ENCODE peak calls at places on chromosomes 5 and 9, in five cellular contexts. L is Calu3, Y is tibial nerve, C is heart left ventricle, G is progenitor cell of endocrine pancreas. D is an unnamed sample.

GRCh38 chr9:105157178-105157583 is 87.3 kb upstream of the SLC44A1 start:
- DNase-seq in L (peak; percentile 28), Y (peak; percentile 30), C (peak; percentile 72), G (no peak), D (peak; percentile 15)

GRCh38 chr9:76738402-76738801 is 25.8 kb upstream of the PCA3 start:
- DNase-seq in L (no peak), Y (no peak), C (no peak), G (no peak), D (no peak)

GRCh38 chr5:180648658-180649296 is 623 bp downstream of the FLT4 start:
- DNase-seq in L (no peak), Y (no peak), C (no peak), G (peak; percentile 53), D (no peak)

GRCh38 chr9:121367651-121368510 is 2.2 kb downstream of the STOM start:
- DNase-seq in L (no peak), Y (no peak), C (no peak), G (no peak), D (no peak)

GRCh38 chr9:126513159-126514036 is 100.3 kb upstream of the LMX1B start:
- DNase-seq in L (no peak), Y (no peak), C (no peak), G (no peak), D (no peak)

GRCh38 chr9:131279927-131280530 is 3.7 kb upstream of the FAM78A start:
- DNase-seq in L (no peak), Y (no peak), C (no peak), G (no peak), D (no peak)

GRCh38 chr9:131233556-131233955 is 42.8 kb downstream of the FAM78A start:
- DNase-seq in L (no peak), Y (no peak), C (no peak), G (no peak), D (no peak)

GRCh38 chr9:111731916-111732315 is 62.8 kb downstream of the SHOC1 start:
- DNase-seq in L (no peak), Y (no peak), C (no peak), G (no peak), D (no peak)

GRCh38 chr5:149387982-149388381 is 8.9 kb upstream of the IL17B start:
- DNase-seq in L (no peak), Y (no peak), C (no peak), G (no peak), D (no peak)

GRCh38 chr5:120240716-120241115 is 223.4 kb upstream of the PRR16 start:
- DNase-seq in L (no peak), Y (no peak), C (no peak), G (no peak), D (no peak)

GRCh38 chr5:9610969-9611368 is 19.2 kb downstream of the TAS2R1 start:
- DNase-seq in L (no peak), Y (no peak), C (no peak), G (no peak), D (no peak)

GRCh38 chr9:129494113-129494789 is 126.7 kb downstream of the C9orf50 start:
- DNase-seq in L (no peak), Y (no peak), C (no peak), G (no peak), D (no peak)

GRCh38 chr9:99823392-99824377 is 2.0 kb downstream of the NR4A3 start:
- DNase-seq in L (no peak), Y (no peak), C (peak; percentile 73), G (no peak), D (peak; percentile 56)

GRCh38 chr5:43061352-43061751 is 21.2 kb upstream of the ANXA2R start:
- DNase-seq in L (peak; percentile 37), Y (no peak), C (no peak), G (no peak), D (no peak)

DNA sequence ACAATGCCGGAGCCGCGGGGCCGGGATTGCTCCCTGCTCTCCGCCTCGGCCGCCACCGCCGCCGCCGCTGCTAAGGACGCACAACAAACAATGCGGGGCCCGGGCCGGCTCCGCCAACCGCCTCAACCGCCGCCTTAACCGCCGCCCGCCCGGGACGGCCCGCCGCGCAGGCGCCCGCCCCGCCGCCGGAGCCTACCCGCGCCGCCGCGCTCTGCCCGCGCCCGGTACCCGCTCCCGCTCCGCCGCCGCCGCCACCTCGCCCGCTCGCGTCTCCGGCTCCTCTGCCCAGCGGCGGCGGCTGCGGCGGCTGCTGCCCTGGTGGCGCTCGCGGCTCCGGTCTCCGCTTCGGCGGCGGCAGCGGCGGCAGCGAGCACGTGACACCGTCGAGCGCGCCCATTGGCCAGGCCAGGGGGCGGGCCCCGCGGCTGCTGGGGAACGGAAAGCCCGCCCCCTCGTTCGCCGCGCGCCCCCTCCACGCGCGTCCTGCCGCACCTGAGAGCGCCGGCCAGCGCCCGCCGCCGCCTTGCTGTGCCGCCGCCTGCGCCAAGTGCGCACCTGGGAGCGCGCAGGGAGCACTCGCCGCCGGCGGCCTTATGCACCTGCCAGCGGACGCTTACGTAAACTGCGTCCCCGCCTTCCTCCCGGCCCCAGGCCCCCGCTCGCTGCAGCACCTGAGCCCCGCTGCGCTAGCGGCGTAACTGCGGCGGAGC is at the start of gene STRBP:
- DNase-seq in L (peak; percentile 92), Y (peak; percentile 76), C (peak; percentile 95), G (peak; percentile 94), D (peak; percentile 92)
- TF ChIP-seq CTCF in L (no peak), Y (peak; percentile 48), C (peak; percentile 5), G (no peak), D (no peak)

DNA sequence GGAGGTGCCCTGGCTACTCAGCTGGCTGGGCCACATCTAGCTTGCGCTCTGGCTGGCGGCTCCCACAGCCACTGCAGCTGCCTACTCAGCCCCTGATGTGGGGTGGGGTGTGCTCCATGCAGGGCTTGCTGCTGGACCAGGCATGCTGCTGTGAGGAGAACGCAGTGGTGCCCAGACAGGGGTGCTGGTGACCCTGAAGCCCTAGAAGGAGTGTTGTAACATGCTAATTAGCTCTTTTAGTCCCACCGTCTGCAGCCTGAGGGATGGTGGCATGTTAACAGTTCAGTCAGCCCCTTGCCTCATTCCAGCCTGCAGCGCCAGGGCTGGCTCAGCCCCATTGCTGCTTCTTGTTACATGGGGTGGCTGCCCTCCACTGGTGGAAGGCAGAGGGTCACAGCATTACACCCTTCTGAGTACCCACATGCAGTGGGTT is 642.3 kb downstream of the DMRTA1 start:
- DNase-seq in L (peak; percentile 14), Y (no peak), C (no peak), G (peak; percentile 24), D (no peak)
- TF ChIP-seq CTCF in L (no peak), Y (no peak), C (no peak), G (peak; percentile 49), D (no peak)

GRCh38 chr9:15278290-15278689 is 28.7 kb downstream of the TTC39B start:
- DNase-seq in L (no peak), Y (no peak), C (no peak), G (no peak), D (no peak)

GRCh38 chr9:15276328-15276969 is 30.6 kb downstream of the TTC39B start:
- DNase-seq in L (no peak), Y (no peak), C (no peak), G (no peak), D (no peak)

GRCh38 chr9:15278839-15279238 is 28.2 kb downstream of the TTC39B start:
- DNase-seq in L (no peak), Y (no peak), C (no peak), G (no peak), D (no peak)

GRCh38 chr9:15280647-15281046 is 26.4 kb downstream of the TTC39B start:
- DNase-seq in L (no peak), Y (no peak), C (no peak), G (no peak), D (no peak)

GRCh38 chr9:15277400-15278137 is 29.4 kb downstream of the TTC39B start:
- DNase-seq in L (no peak), Y (no peak), C (no peak), G (no peak), D (no peak)
- TF ChIP-seq CTCF in L (no peak), Y (peak; percentile 53), C (peak; percentile 36), G (peak; percentile 41), D (peak; percentile 46)

DNA sequence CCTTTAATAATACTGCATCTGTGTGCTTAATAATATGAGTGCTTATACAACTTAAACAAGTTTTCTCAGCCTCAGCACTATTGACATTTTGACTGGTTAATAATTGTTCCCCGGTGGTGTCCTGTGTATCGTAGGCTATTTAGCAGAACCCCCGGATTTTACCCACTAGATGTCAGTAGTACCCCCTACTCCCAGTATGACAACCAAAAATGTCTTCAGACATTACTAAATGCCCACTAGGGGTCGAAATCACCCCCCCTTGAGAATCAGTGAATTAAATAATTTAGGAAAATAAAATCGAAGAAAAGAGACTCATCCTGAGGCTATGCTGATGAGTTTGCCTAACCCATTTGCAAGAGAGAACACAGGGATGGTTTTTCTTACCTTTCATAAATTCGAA is 166.3 kb downstream of the ATP10B start:
- DNase-seq in L (peak; percentile 61), Y (no peak), C (no peak), G (no peak), D (no peak)
- TF ChIP-seq CTCF in L (peak; percentile 78), Y (peak; percentile 22), C (no peak), G (peak; percentile 59), D (no peak)

GRCh38 chr9:96222132-96222531 is 79.8 kb downstream of the HSD17B3 start:
- DNase-seq in L (no peak), Y (no peak), C (no peak), G (no peak), D (no peak)
- TF ChIP-seq CTCF in L (no peak), Y (peak; percentile 34), C (no peak), G (peak; percentile 55), D (peak; percentile 15)

GRCh38 chr9:134525841-134526797 is 115.5 kb upstream of the COL5A1 start:
- DNase-seq in L (no peak), Y (no peak), C (peak; percentile 78), G (no peak), D (no peak)
- TF ChIP-seq CTCF in L (no peak), Y (peak; percentile 27), C (no peak), G (no peak), D (no peak)

D was measured in natural killer cell.